ENCODE peak calls at places on chromosomes 12 and 14, in nine cellular contexts. N is PC-3, U is mammary epithelial cell, V is neuronal stem cell, H is GM23248, L is fibroblast of lung, B is HCT116, Z is mesendoderm, O is astrocyte. I is an unnamed sample.

GRCh38 chr14:24712374-24712773 is 78.4 kb upstream of the GZMB start:
- DNase-seq in L (no peak), B (no peak), H (no peak), V (no peak), O (no peak), Z (no peak), U (no peak), N (no peak), I (no peak)

GRCh38 chr14:55373784-55374725 is 37.6 kb downstream of the ATG14 start:
- DNase-seq in B (peak), U (peak), H (peak), V (no peak), O (peak), Z (peak), L (no peak), N (peak), I (peak)

GRCh38 chr14:50040401-50040775 is 76.0 kb downstream of the VCPKMT start:
- DNase-seq in N (peak), L (peak), H (peak), Z (peak), O (peak), V (no peak), B (no peak), U (peak), I (peak)

GRCh38 chr12:13976880-13977279 is 4.5 kb downstream of the GRIN2B start:
- DNase-seq in O (no peak), H (no peak), B (no peak), L (no peak), Z (no peak), U (no peak), N (no peak), V (no peak), I (no peak)

GRCh38 chr14:95533391-95533821 is 1.4 kb upstream of the GLRX5 start:
- DNase-seq in H (peak), Z (peak), N (peak), U (no peak), L (peak), V (no peak), O (peak), B (no peak), I (peak)

GRCh38 chr12:43102506-43103269 is 449.3 kb downstream of the ADAMTS20 start:
- DNase-seq in H (no peak), V (no peak), B (no peak), N (no peak), Z (no peak), U (no peak), O (no peak), L (no peak), I (no peak)

GRCh38 chr14:24310666-24311604 is at the start of gene LTB4R:
- DNase-seq in B (no peak), Z (no peak), H (peak), V (no peak), O (peak), N (no peak), L (peak), U (peak), I (peak)

GRCh38 chr14:77988966-77989365 is 181.2 kb upstream of the NRXN3 start:
- DNase-seq in B (no peak), L (peak), N (peak), Z (no peak), V (no peak), H (peak), O (peak), U (peak), I (no peak)

GRCh38 chr12:92992041-92992440 is 62.9 kb upstream of the EEA1 start:
- DNase-seq in V (no peak), U (no peak), N (peak), B (no peak), Z (no peak), H (peak), O (no peak), L (peak), I (no peak)

GRCh38 chr12:15701721-15702156 is 87.4 kb downstream of the EPS8 start:
- DNase-seq in H (peak), Z (no peak), B (no peak), V (no peak), O (peak), L (peak), N (peak), U (peak), I (peak)

GRCh38 chr14:92464716-92465115 is 48.9 kb upstream of the RIN3 start:
- DNase-seq in H (no peak), U (no peak), O (no peak), L (no peak), N (no peak), V (no peak), B (no peak), Z (no peak), I (no peak)

GRCh38 chr12:64082866-64083268 is 139.2 kb downstream of the KICS2 start:
- DNase-seq in V (no peak), L (no peak), U (no peak), B (no peak), N (no peak), Z (no peak), O (no peak), H (no peak), I (no peak)

GRCh38 chr12:28582687-28583376 is 392.6 kb downstream of the CCDC91 start:
- DNase-seq in L (no peak), H (no peak), V (no peak), Z (no peak), N (no peak), B (no peak), U (no peak), O (no peak), I (no peak)

GRCh38 chr12:3341594-3341993 is 149.4 kb upstream of the PRMT8 start:
- DNase-seq in O (no peak), L (no peak), V (no peak), N (no peak), Z (no peak), B (no peak), H (no peak), U (no peak), I (no peak)

GRCh38 chr12:291153-291723 is 28.6 kb upstream of the SLC6A13 start:
- DNase-seq in H (no peak), Z (peak), N (no peak), L (peak), B (no peak), U (no peak), V (no peak), O (no peak), I (no peak)

GRCh38 chr14:95452176-95452889 is 64.1 kb downstream of the SYNE3 start:
- DNase-seq in L (peak), H (peak), U (no peak), V (no peak), O (no peak), B (no peak), Z (peak), N (peak), I (peak)

GRCh38 chr12:131142891-131143637 is 189.4 kb downstream of the ADGRD1 start:
- DNase-seq in V (no peak), B (no peak), U (no peak), Z (no peak), H (no peak), O (no peak), L (no peak), N (peak), I (no peak)

GRCh38 chr12:92561543-92561899 is 141.3 kb upstream of the PLEKHG7 start:
- DNase-seq in U (peak), O (peak), B (no peak), Z (no peak), H (peak), N (no peak), L (peak), V (no peak), I (peak)

GRCh38 chr12:54082402-54082892 is 28.8 kb downstream of the HOXC4 start:
- DNase-seq in N (no peak), H (peak), U (no peak), L (no peak), B (no peak), V (no peak), Z (no peak), O (no peak), I (no peak)

GRCh38 chr14:77791225-77791600 is 8.7 kb upstream of the ADCK1 start:
- DNase-seq in B (no peak), O (no peak), L (no peak), V (no peak), Z (peak), H (no peak), N (peak), U (no peak), I (no peak)

GRCh38 chr14:102911991-102912761 is 10.3 kb upstream of the AMN start:
- DNase-seq in B (no peak), L (no peak), H (no peak), V (no peak), O (no peak), U (no peak), Z (no peak), N (no peak), I (no peak)

GRCh38 chr12:124386661-124387509 is 92.0 kb downstream of the RFLNA start:
- DNase-seq in L (no peak), V (no peak), Z (no peak), N (peak), H (peak), O (no peak), U (no peak), B (no peak), I (peak)

GRCh38 chr12:13390381-13390856 is 193.9 kb downstream of the EMP1 start:
- DNase-seq in N (peak), L (peak), B (peak), Z (no peak), O (peak), V (no peak), H (peak), U (peak), I (peak)

GRCh38 chr12:100123316-100124095 is 19.2 kb downstream of the BLTP3B start:
- DNase-seq in V (no peak), L (no peak), U (no peak), O (no peak), H (no peak), N (no peak), Z (no peak), B (no peak), I (no peak)

GRCh38 chr12:70831538-70831937 is 89.0 kb downstream of the PTPRR start:
- DNase-seq in O (peak), H (peak), L (peak), Z (no peak), V (no peak), U (peak), B (peak), N (peak), I (no peak)

GRCh38 chr14:74257988-74258704 is 18.9 kb downstream of the VSX2 start:
- DNase-seq in V (no peak), L (no peak), N (no peak), O (no peak), Z (no peak), B (no peak), U (no peak), H (peak), I (no peak)
- H3K9ac ChIP-seq in V (peak), L (no peak), N (peak), O (peak), Z (peak), B (no peak), U (no peak), H (peak), I (peak)

GRCh38 chr12:69475237-69475984 is 5.2 kb downstream of the FRS2 start:
- DNase-seq in O (no peak), Z (no peak), H (peak), L (peak), B (no peak), V (peak), U (no peak), N (no peak), I (peak)
- H3K9ac ChIP-seq in O (peak), Z (no peak), H (peak), L (no peak), B (no peak), V (no peak), U (no peak), N (no peak), I (no peak)

DNA sequence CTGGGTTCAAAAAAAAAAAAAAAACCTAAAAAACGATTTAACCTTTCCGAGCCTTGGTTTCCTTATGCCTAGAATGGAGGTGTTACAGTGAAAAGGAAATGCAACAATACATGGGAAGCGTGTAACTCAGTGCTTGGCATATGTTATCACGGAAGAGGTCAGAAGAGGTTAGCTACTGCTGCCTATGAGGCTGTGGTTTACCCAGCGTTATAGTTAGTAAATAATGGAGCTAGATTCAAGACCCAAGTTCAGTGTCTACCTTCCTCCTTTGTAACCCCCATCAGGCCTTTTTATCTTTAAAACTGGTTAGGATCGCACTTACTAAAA is 839 bp downstream of the IFT43 start:
- DNase-seq in H (no peak), L (no peak), O (no peak), Z (no peak), V (no peak), U (no peak), B (no peak), N (no peak), I (peak)
- H3K9ac ChIP-seq in H (peak), L (peak), O (peak), Z (peak), V (no peak), U (peak), B (peak), N (peak), I (peak)

DNA sequence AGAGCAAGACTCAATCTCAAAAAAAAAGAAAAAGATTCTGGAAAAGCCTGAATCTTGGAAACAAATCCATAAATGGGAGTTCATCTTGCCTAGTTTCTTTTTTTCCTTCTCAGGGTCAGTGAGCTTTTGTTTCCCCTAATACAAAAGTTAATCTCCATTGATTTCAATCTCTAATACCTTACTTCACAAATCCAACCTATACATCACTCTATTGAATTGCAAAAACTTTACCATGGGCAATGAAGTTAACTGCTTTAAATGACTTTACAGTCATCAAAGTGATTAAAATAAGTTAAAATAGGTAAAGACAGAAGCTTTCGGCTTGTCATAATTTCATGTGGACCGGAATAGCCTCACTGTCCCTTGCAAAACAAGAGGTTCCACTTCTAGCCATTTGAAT is 1012.7 kb upstream of the SEL1L start:
- DNase-seq in O (no peak), U (no peak), H (no peak), B (no peak), V (no peak), Z (no peak), L (no peak), N (no peak), I (no peak)
- H3K9ac ChIP-seq in O (no peak), U (no peak), H (no peak), B (no peak), V (no peak), Z (no peak), L (no peak), N (no peak), I (no peak)

GRCh38 chr14:20794644-20795369 is 7.8 kb downstream of the RNASE1 start:
- DNase-seq in O (no peak), N (no peak), B (no peak), Z (no peak), H (peak), V (no peak), U (no peak), L (no peak), I (no peak)
- H3K9ac ChIP-seq in O (no peak), N (no peak), B (no peak), Z (no peak), H (no peak), V (no peak), U (no peak), L (no peak), I (no peak)

DNA sequence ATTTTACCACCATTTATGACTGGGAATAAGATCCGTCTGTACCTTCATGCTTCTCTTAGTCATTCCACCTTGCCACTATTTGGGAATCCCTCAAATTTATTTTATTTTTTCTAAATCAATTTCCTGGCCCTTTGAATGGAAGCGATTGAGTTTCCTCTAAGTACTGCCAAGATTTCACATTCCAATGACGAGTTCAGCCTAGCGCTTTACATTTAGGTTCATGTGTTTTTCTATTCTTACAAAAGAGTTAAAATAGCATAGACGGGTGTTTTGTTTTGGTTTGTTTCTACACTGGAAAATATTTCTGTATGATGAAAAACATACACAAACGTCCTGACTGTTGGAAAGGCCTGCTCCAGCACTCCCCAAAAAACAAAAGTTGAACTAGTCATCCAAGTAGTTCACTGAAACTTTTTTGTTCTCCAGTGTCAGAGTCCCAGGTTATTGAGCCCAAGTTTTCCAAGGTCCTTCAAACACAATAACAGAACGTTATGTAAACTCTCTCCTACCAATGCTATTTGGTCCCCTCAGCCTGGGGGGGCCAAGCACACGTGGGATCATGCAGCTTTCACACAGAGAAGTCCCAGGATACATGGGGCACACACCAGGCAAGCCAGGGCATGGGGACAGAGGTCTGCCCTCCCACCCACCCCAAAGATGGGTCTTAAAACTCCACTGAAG is 74.8 kb upstream of the FOXN3 start:
- DNase-seq in U (no peak), Z (no peak), N (no peak), L (peak), H (no peak), B (no peak), O (peak), V (no peak), I (peak)
- H3K9ac ChIP-seq in U (no peak), Z (no peak), N (no peak), L (no peak), H (no peak), B (no peak), O (no peak), V (no peak), I (no peak)

DNA sequence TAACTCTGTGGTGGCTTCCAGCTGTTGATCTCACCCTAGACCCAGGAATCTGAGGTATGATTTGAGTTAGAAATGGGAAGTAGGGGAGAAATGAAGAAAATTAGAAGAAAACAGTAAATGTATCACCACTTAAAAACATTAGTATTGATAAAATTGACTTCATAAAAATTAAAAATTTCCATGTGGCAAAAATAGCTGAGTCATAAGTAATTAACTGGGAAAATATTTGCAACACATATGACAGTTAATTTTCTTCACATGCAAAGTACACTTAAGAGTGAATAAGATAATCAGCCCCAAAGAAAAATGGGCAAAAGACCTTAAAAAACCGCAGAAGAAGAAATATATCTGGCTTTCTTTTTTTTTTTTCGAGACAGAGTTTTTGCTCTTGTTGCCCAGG is 25.5 kb upstream of the ADIPOR2 start:
- DNase-seq in Z (no peak), B (no peak), L (no peak), V (no peak), N (no peak), U (no peak), O (no peak), H (no peak), I (no peak)
- H3K9ac ChIP-seq in Z (no peak), B (no peak), L (no peak), V (no peak), N (no peak), U (no peak), O (no peak), H (no peak), I (no peak)

GRCh38 chr12:46126050-46126727 is 135.8 kb upstream of the SCAF11 start:
- DNase-seq in O (no peak), Z (no peak), L (no peak), H (no peak), U (no peak), B (no peak), V (no peak), N (peak), I (no peak)
- H3K9ac ChIP-seq in O (no peak), Z (no peak), L (no peak), H (peak), U (no peak), B (no peak), V (no peak), N (no peak), I (no peak)

GRCh38 chr12:30792648-30793499 is 38.1 kb upstream of the CAPRIN2 start:
- DNase-seq in L (peak), N (peak), O (peak), H (peak), U (peak), B (peak), V (no peak), Z (peak), I (peak)
- H3K9ac ChIP-seq in L (no peak), N (peak), O (peak), H (peak), U (no peak), B (peak), V (no peak), Z (peak), I (no peak)

I was measured in endothelial cell of umbilical vein.